ENCODE peak calls at places on chromosome 22, in six cellular contexts. J is fibroblast of mammary gland; S is ovary; A is activated effector memory CD4-positive, alpha-beta T cell treated with Interleukin-2 at 50 U/mL for 16 hours; G is GM06990; B is germinal center. H is an unnamed sample.

GRCh38 chr22:49992921-49993648 is 19.5 kb downstream of the IL17REL start:
- DNase-seq in S (no peak), G (no peak), A (peak), J (peak), B (peak), H (peak)

GRCh38 chr22:49833340-49834007 is 5.8 kb upstream of the BRD1 start:
- DNase-seq in J (no peak), S (no peak), G (no peak), A (no peak), B (no peak), H (no peak)

GRCh38 chr22:29700206-29700948 is 19.4 kb upstream of the CABP7 start:
- DNase-seq in S (no peak), A (no peak), B (no peak), J (no peak), G (no peak), H (peak)

GRCh38 chr22:23063539-23064380 is 6.6 kb upstream of the GNAZ start:
- DNase-seq in A (no peak), S (no peak), J (no peak), G (no peak), B (no peak), H (no peak)

GRCh38 chr22:22196018-22196533 is 48.5 kb upstream of the VPREB1 start:
- DNase-seq in G (peak), J (no peak), B (peak), A (no peak), S (no peak), H (no peak)

GRCh38 chr22:31739795-31740201 is 10.1 kb downstream of the PRR14L start:
- DNase-seq in S (no peak), B (no peak), J (no peak), G (no peak), A (no peak), H (no peak)

GRCh38 chr22:45597460-45598192 is 74.0 kb upstream of the ATXN10 start:
- DNase-seq in B (no peak), J (no peak), S (no peak), G (no peak), A (no peak), H (no peak)

GRCh38 chr22:36757608-36758220 is 18.2 kb downstream of the IFT27 start:
- DNase-seq in G (peak), S (peak), B (peak), J (peak), A (peak), H (peak)